ENCODE peak calls at places on chromosomes 3 and 15, in seven cellular contexts. N, C, R, Y, M, J and E are unnamed samples.

GRCh38 chr15:34038404-34039179 is 412 bp downstream of the AVEN start:
- DNase-seq in N (peak; percentile 78), C (peak; percentile 84), R (peak; percentile 86), Y (peak; percentile 54), M (peak; percentile 58), J (peak; percentile 76), E (peak; percentile 87)

GRCh38 chr3:137509354-137510045 is 254.6 kb upstream of the SOX14 start:
- DNase-seq in N (no peak), C (no peak), R (peak; percentile 96), Y (no peak), M (no peak), J (no peak), E (no peak)

GRCh38 chr3:84108442-84108971 is 850.3 kb upstream of the CADM2 start:
- DNase-seq in N (no peak), C (no peak), R (peak; percentile 6), Y (no peak), M (no peak), J (no peak), E (no peak)

GRCh38 chr3:25537476-25537875 is 109.4 kb downstream of the RARB start:
- DNase-seq in N (no peak), C (no peak), R (no peak), Y (no peak), M (no peak), J (no peak), E (no peak)

GRCh38 chr3:42694366-42694765 is 8.2 kb downstream of the HHATL start:
- DNase-seq in N (no peak), C (no peak), R (no peak), Y (no peak), M (no peak), J (no peak), E (no peak)

GRCh38 chr3:122146466-122146865 is 37.0 kb upstream of the CASR start:
- DNase-seq in N (no peak), C (no peak), R (no peak), Y (no peak), M (no peak), J (no peak), E (no peak)

GRCh38 chr3:151248772-151249366 is 29.5 kb downstream of the P2RY14 start:
- DNase-seq in N (no peak), C (no peak), R (no peak), Y (no peak), M (no peak), J (no peak), E (no peak)

GRCh38 chr3:46695177-46695961 is 1.9 kb upstream of the ALS2CL start:
- DNase-seq in N (peak; percentile 47), C (peak; percentile 65), R (peak; percentile 64), Y (peak; percentile 17), M (peak; percentile 53), J (peak; percentile 42), E (no peak)

GRCh38 chr3:73143401-73143800 is 81.9 kb downstream of the EBLN2 start:
- DNase-seq in N (no peak), C (no peak), R (no peak), Y (no peak), M (no peak), J (no peak), E (no peak)

GRCh38 chr15:60932051-60932915 is 296.8 kb downstream of the RORA start:
- DNase-seq in N (no peak), C (no peak), R (no peak), Y (peak; percentile 34), M (no peak), J (no peak), E (no peak)

GRCh38 chr15:74320358-74321247 is 46.8 kb downstream of the CYP11A1 start:
- DNase-seq in N (peak; percentile 65), C (peak; percentile 55), R (peak; percentile 81), Y (peak; percentile 8), M (peak; percentile 76), J (peak; percentile 57), E (peak; percentile 66)

GRCh38 chr3:63693351-63693750 is 40.9 kb downstream of the SNTN start:
- DNase-seq in N (no peak), C (no peak), R (no peak), Y (no peak), M (no peak), J (no peak), E (no peak)

GRCh38 chr15:39495871-39496459 is 84.9 kb upstream of the THBS1 start:
- DNase-seq in N (no peak), C (no peak), R (no peak), Y (no peak), M (no peak), J (no peak), E (no peak)

GRCh38 chr3:175885196-175885766 is 1026.1 kb downstream of the NAALADL2 start:
- DNase-seq in N (no peak), C (no peak), R (peak; percentile 11), Y (no peak), M (no peak), J (no peak), E (no peak)

DNA sequence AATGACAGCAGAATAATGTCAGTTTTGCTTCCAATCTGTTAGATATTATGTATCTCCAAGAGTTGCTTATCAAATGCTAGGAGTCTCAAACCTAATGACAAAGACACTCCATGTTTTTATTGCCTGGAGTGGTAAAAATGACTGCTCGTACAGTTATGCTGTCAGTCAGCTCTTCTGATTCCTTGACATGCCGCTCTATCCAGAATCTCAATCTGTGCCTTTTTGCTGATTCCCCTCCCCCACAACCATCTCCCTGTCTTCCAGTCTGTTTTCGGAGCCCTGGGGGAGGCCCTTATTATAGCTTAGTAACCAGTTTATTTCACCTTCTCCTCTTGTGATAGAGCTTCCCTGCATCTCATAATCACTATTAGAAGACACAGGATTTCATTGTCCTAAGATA is 2.6 kb downstream of the MKRN2 start:
- DNase-seq in N (no peak), C (no peak), R (peak; percentile 23), Y (no peak), M (no peak), J (no peak), E (no peak)
- H3K4me1 ChIP-seq in N (peaks cover 13% of the 10 kb centered on the region), C (peaks cover 59% of the 10 kb centered on the region), R (peaks cover 25% of the 10 kb centered on the region), Y (peaks cover 46% of the 10 kb centered on the region), M (no peaks in the 10 kb centered on the region), J (peaks cover 7% of the 10 kb centered on the region), E (peaks cover 5% of the 10 kb centered on the region)

GRCh38 chr3:41364736-41365135 is 165.4 kb downstream of the CTNNB1 start:
- DNase-seq in N (no peak), C (no peak), R (no peak), Y (no peak), M (no peak), J (no peak), E (no peak)
- TF ChIP-seq CTCF in N (no peak), C (no peak), R (no peak), Y (no peak), M (no peak), J (no peak), E (no peak)

DNA sequence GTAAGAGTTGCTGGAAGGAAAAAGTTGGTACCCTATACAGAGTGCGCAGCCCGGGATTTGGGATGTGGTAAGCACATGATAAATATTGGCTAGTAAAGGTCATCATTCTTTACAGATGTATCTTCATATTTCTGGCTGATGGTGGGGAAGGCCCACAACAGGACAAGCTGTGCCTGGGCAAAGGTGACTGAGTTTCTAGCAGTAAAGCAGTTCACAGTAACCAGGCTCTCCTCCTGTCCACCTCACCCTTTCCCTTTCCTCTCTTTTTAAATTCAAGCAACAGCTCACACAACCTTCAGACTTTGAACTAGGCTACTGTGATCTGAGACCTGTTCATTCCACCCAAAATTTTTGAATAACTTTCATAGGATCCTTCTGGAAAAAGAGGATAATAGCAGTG is 145.8 kb upstream of the TBL1XR1 start:
- DNase-seq in N (no peak), C (no peak), R (no peak), Y (no peak), M (no peak), J (no peak), E (no peak)
- H3K4me1 ChIP-seq in N (peaks cover 39% of the 10 kb centered on the region), C (peaks cover 53% of the 10 kb centered on the region), R (peaks cover 16% of the 10 kb centered on the region), Y (peaks cover 19% of the 10 kb centered on the region), M (no peaks in the 10 kb centered on the region), J (peaks cover 15% of the 10 kb centered on the region), E (no peaks in the 10 kb centered on the region)

GRCh38 chr15:71129660-71130059 is 14.4 kb downstream of the THSD4 start:
- DNase-seq in N (no peak), C (no peak), R (no peak), Y (no peak), M (no peak), J (no peak), E (no peak)

GRCh38 chr15:71128939-71129562 is 13.8 kb downstream of the THSD4 start:
- DNase-seq in N (no peak), C (no peak), R (no peak), Y (no peak), M (no peak), J (no peak), E (no peak)

GRCh38 chr15:71124937-71125755 is 9.9 kb downstream of the THSD4 start:
- DNase-seq in N (peak; percentile 35), C (no peak), R (no peak), Y (no peak), M (no peak), J (no peak), E (no peak)

GRCh38 chr15:71127083-71127482 is 11.8 kb downstream of the THSD4 start:
- DNase-seq in N (no peak), C (no peak), R (no peak), Y (no peak), M (no peak), J (no peak), E (no peak)

GRCh38 chr15:71125831-71126453 is 10.7 kb downstream of the THSD4 start:
- DNase-seq in N (no peak), C (no peak), R (peak; percentile 21), Y (no peak), M (no peak), J (no peak), E (no peak)
- TF ChIP-seq CTCF in N (no peak), C (no peak), R (peak; percentile 32), Y (no peak), M (no peak), J (no peak), E (no peak)